ENCODE peak calls at places on chromosome 22, in seven cellular contexts. One of them, this sample, is unnamed.

GRCh38 chr22:37198290-37199102 is 10.4 kb upstream of the C1QTNF6 start:
- DNase-seq in body of pancreas: peak; percentile 79
- DNase-seq in brain microvascular endothelial cell: peak; percentile 70
- DNase-seq in esophagus muscularis mucosa: no peak
- DNase-seq in lower leg skin: peak; percentile 98
- DNase-seq in cardiac muscle cell: peak; percentile 79
- DNase-seq in AG10803: peak; percentile 68
- DNase-seq in this sample: peak; percentile 76

GRCh38 chr22:47309476-47309875 is 547.0 kb downstream of the TBC1D22A start:
- DNase-seq in brain microvascular endothelial cell: no peak
- DNase-seq in lower leg skin: no peak
- DNase-seq in AG10803: no peak
- DNase-seq in cardiac muscle cell: no peak
- DNase-seq in esophagus muscularis mucosa: no peak
- DNase-seq in body of pancreas: no peak
- DNase-seq in this sample: no peak

GRCh38 chr22:45240810-45241631 is at the start of gene KIAA0930:
- DNase-seq in cardiac muscle cell: peak; percentile 79
- DNase-seq in body of pancreas: peak; percentile 83
- DNase-seq in esophagus muscularis mucosa: peak; percentile 96
- DNase-seq in lower leg skin: peak; percentile 96
- DNase-seq in AG10803: peak; percentile 59
- DNase-seq in brain microvascular endothelial cell: peak; percentile 40
- DNase-seq in this sample: peak; percentile 78

GRCh38 chr22:29617922-29618629 is 14.6 kb downstream of the NF2 start:
- DNase-seq in brain microvascular endothelial cell: no peak
- DNase-seq in AG10803: peak; percentile 57
- DNase-seq in esophagus muscularis mucosa: no peak
- DNase-seq in body of pancreas: no peak
- DNase-seq in lower leg skin: no peak
- DNase-seq in cardiac muscle cell: peak; percentile 52
- DNase-seq in this sample: peak; percentile 67

GRCh38 chr22:37274380-37274862 is 7.9 kb upstream of the CYTH4 start:
- DNase-seq in esophagus muscularis mucosa: no peak
- DNase-seq in cardiac muscle cell: no peak
- DNase-seq in body of pancreas: peak; percentile 25
- DNase-seq in lower leg skin: peak; percentile 90
- DNase-seq in AG10803: no peak
- DNase-seq in brain microvascular endothelial cell: no peak
- DNase-seq in this sample: no peak

GRCh38 chr22:36359172-36359973 is 28.4 kb downstream of the MYH9 start:
- DNase-seq in brain microvascular endothelial cell: no peak
- DNase-seq in lower leg skin: no peak
- DNase-seq in esophagus muscularis mucosa: no peak
- DNase-seq in cardiac muscle cell: no peak
- DNase-seq in AG10803: no peak
- DNase-seq in body of pancreas: no peak
- DNase-seq in this sample: no peak

GRCh38 chr22:44807915-44808690 is 55.7 kb downstream of the ARHGAP8 start:
- DNase-seq in esophagus muscularis mucosa: no peak
- DNase-seq in lower leg skin: no peak
- DNase-seq in body of pancreas: no peak
- DNase-seq in brain microvascular endothelial cell: no peak
- DNase-seq in AG10803: no peak
- DNase-seq in cardiac muscle cell: no peak
- DNase-seq in this sample: no peak

GRCh38 chr22:50293441-50294318 is 13.8 kb downstream of the PLXNB2 start:
- DNase-seq in AG10803: peak; percentile 85
- DNase-seq in brain microvascular endothelial cell: peak; percentile 53
- DNase-seq in cardiac muscle cell: peak; percentile 91
- DNase-seq in body of pancreas: peak; percentile 82
- DNase-seq in esophagus muscularis mucosa: no peak
- DNase-seq in lower leg skin: no peak
- DNase-seq in this sample: peak; percentile 69

GRCh38 chr22:49360746-49361145 is 466.9 kb downstream of the BRD1 start:
- DNase-seq in brain microvascular endothelial cell: no peak
- DNase-seq in AG10803: no peak
- DNase-seq in body of pancreas: no peak
- DNase-seq in lower leg skin: no peak
- DNase-seq in cardiac muscle cell: no peak
- DNase-seq in esophagus muscularis mucosa: no peak
- DNase-seq in this sample: no peak

GRCh38 chr22:45045219-45045618 is 35.4 kb upstream of the PHF21B start:
- DNase-seq in cardiac muscle cell: no peak
- DNase-seq in AG10803: no peak
- DNase-seq in lower leg skin: no peak
- DNase-seq in body of pancreas: no peak
- DNase-seq in brain microvascular endothelial cell: no peak
- DNase-seq in esophagus muscularis mucosa: no peak
- DNase-seq in this sample: no peak

GRCh38 chr22:45775569-45776312 is 104.1 kb downstream of the ATXN10 start:
- DNase-seq in cardiac muscle cell: no peak
- DNase-seq in esophagus muscularis mucosa: no peak
- DNase-seq in body of pancreas: no peak
- DNase-seq in brain microvascular endothelial cell: no peak
- DNase-seq in lower leg skin: no peak
- DNase-seq in AG10803: no peak
- DNase-seq in this sample: no peak

GRCh38 chr22:40400173-40400572 is 29.8 kb downstream of the SGSM3 start:
- DNase-seq in lower leg skin: peak; percentile 87
- DNase-seq in cardiac muscle cell: no peak
- DNase-seq in body of pancreas: no peak
- DNase-seq in esophagus muscularis mucosa: no peak
- DNase-seq in AG10803: no peak
- DNase-seq in brain microvascular endothelial cell: no peak
- DNase-seq in this sample: peak; percentile 16

GRCh38 chr22:45376703-45377102 is 36.7 kb downstream of the SMC1B start:
- DNase-seq in AG10803: peak; percentile 12
- DNase-seq in cardiac muscle cell: peak; percentile 81
- DNase-seq in esophagus muscularis mucosa: no peak
- DNase-seq in lower leg skin: peak; percentile 86
- DNase-seq in brain microvascular endothelial cell: no peak
- DNase-seq in body of pancreas: peak; percentile 22
- DNase-seq in this sample: peak; percentile 74

GRCh38 chr22:20957118-20957690 is 9.9 kb upstream of the AIFM3 start:
- DNase-seq in body of pancreas: no peak
- DNase-seq in brain microvascular endothelial cell: no peak
- DNase-seq in lower leg skin: no peak
- DNase-seq in esophagus muscularis mucosa: no peak
- DNase-seq in cardiac muscle cell: peak; percentile 29
- DNase-seq in AG10803: no peak
- DNase-seq in this sample: no peak

GRCh38 chr22:20957691-20958440 is 9.2 kb upstream of the AIFM3 start:
- DNase-seq in body of pancreas: peak; percentile 51
- DNase-seq in brain microvascular endothelial cell: no peak
- DNase-seq in cardiac muscle cell: peak; percentile 41
- DNase-seq in esophagus muscularis mucosa: no peak
- DNase-seq in lower leg skin: no peak
- DNase-seq in AG10803: peak; percentile 24
- DNase-seq in this sample: peak; percentile 35

GRCh38 chr22:20962491-20962945 is 4.5 kb upstream of the AIFM3 start:
- DNase-seq in brain microvascular endothelial cell: no peak
- DNase-seq in cardiac muscle cell: no peak
- DNase-seq in lower leg skin: no peak
- DNase-seq in body of pancreas: no peak
- DNase-seq in esophagus muscularis mucosa: no peak
- DNase-seq in AG10803: no peak
- DNase-seq in this sample: no peak

GRCh38 chr22:20960609-20961008 is 6.4 kb upstream of the AIFM3 start:
- DNase-seq in cardiac muscle cell: no peak
- DNase-seq in body of pancreas: no peak
- DNase-seq in lower leg skin: no peak
- DNase-seq in esophagus muscularis mucosa: no peak
- DNase-seq in brain microvascular endothelial cell: no peak
- DNase-seq in AG10803: no peak
- DNase-seq in this sample: no peak

DNA sequence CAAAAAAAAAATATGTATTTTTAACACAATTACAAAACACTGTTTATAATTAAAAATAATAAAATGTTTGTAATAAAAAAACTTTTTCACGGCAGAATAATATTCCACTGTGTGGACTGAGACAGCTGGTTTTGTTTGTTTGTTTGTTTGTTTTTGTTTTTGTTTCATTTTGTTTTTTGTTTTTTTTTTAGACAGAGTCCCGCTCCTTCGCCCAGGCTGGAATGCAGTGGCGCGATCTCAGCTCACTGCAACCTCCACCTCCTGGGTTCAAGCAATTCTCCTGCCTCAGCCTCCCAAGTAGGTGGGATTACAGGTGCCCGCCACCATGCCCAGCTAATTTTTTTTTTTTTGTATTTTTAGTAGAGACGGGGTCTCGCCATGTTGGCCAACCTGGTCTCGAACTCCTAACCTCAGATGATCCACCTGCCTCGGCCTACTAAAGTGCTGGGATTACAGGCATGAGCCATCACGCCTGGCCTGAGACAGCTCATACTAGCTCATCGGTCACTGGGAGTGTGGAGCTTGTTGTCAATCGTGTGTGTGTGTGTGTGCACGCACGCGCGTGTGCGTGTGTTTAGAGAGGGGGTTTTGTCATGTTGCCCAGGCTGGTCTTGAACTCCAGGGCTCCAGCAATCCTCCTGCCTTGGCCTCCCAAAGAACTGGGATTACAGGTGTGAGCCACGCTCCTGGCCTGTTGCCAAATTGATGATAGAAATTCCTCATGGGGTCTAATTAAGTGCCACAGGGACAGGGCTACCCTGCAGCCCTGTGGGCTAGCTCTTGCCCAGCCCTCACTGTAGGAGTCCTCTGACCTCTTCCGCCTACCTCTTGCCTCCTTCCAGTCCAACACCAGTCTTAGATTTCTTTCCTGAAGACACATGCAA is 7.2 kb upstream of the AIFM3 start:
- DNase-seq in brain microvascular endothelial cell: no peak
- DNase-seq in AG10803: no peak
- DNase-seq in lower leg skin: no peak
- DNase-seq in body of pancreas: no peak
- DNase-seq in esophagus muscularis mucosa: no peak
- DNase-seq in cardiac muscle cell: no peak
- DNase-seq in this sample: no peak
- TF ChIP-seq CTCF in brain microvascular endothelial cell: no peak
- TF ChIP-seq CTCF in AG10803: no peak
- TF ChIP-seq CTCF in lower leg skin: no peak
- TF ChIP-seq CTCF in body of pancreas: no peak
- TF ChIP-seq CTCF in esophagus muscularis mucosa: no peak
- TF ChIP-seq CTCF in cardiac muscle cell: no peak
- TF ChIP-seq CTCF in this sample: no peak

GRCh38 chr22:41913040-41913719 is 1.7 kb downstream of the SHISA8 start:
- DNase-seq in esophagus muscularis mucosa: no peak
- DNase-seq in cardiac muscle cell: no peak
- DNase-seq in AG10803: no peak
- DNase-seq in lower leg skin: no peak
- DNase-seq in body of pancreas: no peak
- DNase-seq in brain microvascular endothelial cell: no peak
- DNase-seq in this sample: no peak
- H3K4me3 ChIP-seq in esophagus muscularis mucosa: no peak overlapping the region
- H3K4me3 ChIP-seq in cardiac muscle cell: no peak overlapping the region
- H3K4me3 ChIP-seq in AG10803: no peak overlapping the region
- H3K4me3 ChIP-seq in lower leg skin: no peak overlapping the region
- H3K4me3 ChIP-seq in body of pancreas: no peak overlapping the region
- H3K4me3 ChIP-seq in brain microvascular endothelial cell: no peak overlapping the region
- H3K4me3 ChIP-seq in this sample: no peak overlapping the region

GRCh38 chr22:35115515-35115914 is 49.6 kb downstream of the ISX start:
- DNase-seq in esophagus muscularis mucosa: no peak
- DNase-seq in cardiac muscle cell: no peak
- DNase-seq in AG10803: no peak
- DNase-seq in lower leg skin: peak; percentile 14
- DNase-seq in body of pancreas: no peak
- DNase-seq in brain microvascular endothelial cell: no peak
- DNase-seq in this sample: no peak

GRCh38 chr22:35116269-35116668 is 50.3 kb downstream of the ISX start:
- DNase-seq in cardiac muscle cell: no peak
- DNase-seq in body of pancreas: no peak
- DNase-seq in brain microvascular endothelial cell: no peak
- DNase-seq in lower leg skin: peak; percentile 59
- DNase-seq in AG10803: no peak
- DNase-seq in esophagus muscularis mucosa: no peak
- DNase-seq in this sample: no peak

GRCh38 chr22:35114296-35114980 is 48.5 kb downstream of the ISX start:
- DNase-seq in brain microvascular endothelial cell: no peak
- DNase-seq in cardiac muscle cell: no peak
- DNase-seq in AG10803: no peak
- DNase-seq in body of pancreas: no peak
- DNase-seq in lower leg skin: peak; percentile 56
- DNase-seq in esophagus muscularis mucosa: no peak
- DNase-seq in this sample: no peak

GRCh38 chr22:35119494-35119893 is 53.5 kb downstream of the ISX start:
- DNase-seq in AG10803: no peak
- DNase-seq in cardiac muscle cell: no peak
- DNase-seq in body of pancreas: no peak
- DNase-seq in esophagus muscularis mucosa: no peak
- DNase-seq in brain microvascular endothelial cell: no peak
- DNase-seq in lower leg skin: no peak
- DNase-seq in this sample: no peak

GRCh38 chr22:35116817-35117216 is 50.9 kb downstream of the ISX start:
- DNase-seq in body of pancreas: no peak
- DNase-seq in AG10803: no peak
- DNase-seq in cardiac muscle cell: no peak
- DNase-seq in esophagus muscularis mucosa: no peak
- DNase-seq in brain microvascular endothelial cell: no peak
- DNase-seq in lower leg skin: peak; percentile 49
- DNase-seq in this sample: no peak
- TF ChIP-seq CTCF in body of pancreas: no peak
- TF ChIP-seq CTCF in AG10803: no peak
- TF ChIP-seq CTCF in cardiac muscle cell: no peak
- TF ChIP-seq CTCF in esophagus muscularis mucosa: no peak
- TF ChIP-seq CTCF in brain microvascular endothelial cell: no peak
- TF ChIP-seq CTCF in lower leg skin: no peak
- TF ChIP-seq CTCF in this sample: no peak

DNA sequence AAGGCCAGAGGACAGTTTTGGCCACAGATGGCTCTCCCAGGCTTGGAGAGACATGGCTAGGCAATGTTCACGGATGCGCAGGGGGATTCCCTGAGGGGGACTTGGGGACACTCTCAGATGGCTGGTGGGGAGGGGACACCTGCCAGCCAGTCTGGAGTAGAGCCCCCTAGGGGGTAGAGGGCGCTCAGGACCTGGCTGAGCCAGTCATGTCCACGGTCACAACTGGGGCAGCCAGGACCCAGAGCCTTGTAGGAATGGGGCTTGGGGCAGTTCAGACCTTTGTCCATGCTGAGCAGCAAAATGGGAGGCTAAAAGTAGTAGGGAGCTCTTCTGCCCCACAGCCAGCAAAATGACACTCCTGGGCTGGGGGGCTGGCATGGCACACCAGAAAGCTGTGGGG is 1.7 kb downstream of the CSDC2 start:
- DNase-seq in esophagus muscularis mucosa: no peak
- DNase-seq in body of pancreas: no peak
- DNase-seq in AG10803: no peak
- DNase-seq in lower leg skin: no peak
- DNase-seq in brain microvascular endothelial cell: no peak
- DNase-seq in cardiac muscle cell: no peak
- DNase-seq in this sample: no peak
- H3K4me3 ChIP-seq in esophagus muscularis mucosa: no peak overlapping the region
- H3K4me3 ChIP-seq in body of pancreas: no peak overlapping the region
- H3K4me3 ChIP-seq in AG10803: no peak overlapping the region
- H3K4me3 ChIP-seq in lower leg skin: no peak overlapping the region
- H3K4me3 ChIP-seq in brain microvascular endothelial cell: no peak overlapping the region
- H3K4me3 ChIP-seq in cardiac muscle cell: no peak overlapping the region
- H3K4me3 ChIP-seq in this sample: no peak overlapping the region

DNA sequence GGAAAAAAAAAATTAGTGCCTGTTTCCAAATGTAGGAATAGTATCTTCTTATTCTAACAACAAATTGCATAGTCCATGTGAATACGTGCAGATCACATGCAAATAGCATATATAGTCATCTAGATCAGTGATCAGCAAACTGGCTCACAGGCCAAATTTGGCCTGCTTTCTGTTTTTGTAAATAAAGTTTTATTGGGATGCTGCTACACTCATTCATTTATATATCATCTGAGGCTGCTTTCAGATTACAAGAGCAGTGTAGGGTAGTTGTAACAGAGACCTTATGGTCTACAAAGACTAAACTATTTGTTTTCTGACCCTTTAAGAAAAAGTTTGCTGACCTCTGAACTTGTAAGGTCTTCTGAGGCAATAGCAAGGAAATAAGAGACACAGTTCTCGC is 65.6 kb downstream of the SFI1 start:
- DNase-seq in lower leg skin: no peak
- DNase-seq in brain microvascular endothelial cell: no peak
- DNase-seq in cardiac muscle cell: no peak
- DNase-seq in body of pancreas: no peak
- DNase-seq in AG10803: no peak
- DNase-seq in esophagus muscularis mucosa: no peak
- DNase-seq in this sample: no peak
- TF ChIP-seq CTCF in lower leg skin: no peak
- TF ChIP-seq CTCF in brain microvascular endothelial cell: no peak
- TF ChIP-seq CTCF in cardiac muscle cell: no peak
- TF ChIP-seq CTCF in body of pancreas: no peak
- TF ChIP-seq CTCF in AG10803: no peak
- TF ChIP-seq CTCF in esophagus muscularis mucosa: no peak
- TF ChIP-seq CTCF in this sample: no peak